ENCODE peak calls at places on chromosomes 4 and X, in nine cellular contexts. One of them, this sample, is unnamed.

GRCh38 chrX:6917666-6918065 is 229.8 kb upstream of the STS start:
- DNase-seq in Kasumi-1: no peak
- DNase-seq in C1 segment of cervical spinal cord: no peak
- DNase-seq in effector memory CD4-positive, alpha-beta T cell: no peak
- DNase-seq in Ammon's horn: no peak
- DNase-seq in GM23248: no peak
- DNase-seq in DMS53: no peak
- DNase-seq in head of caudate nucleus: no peak
- DNase-seq in iris pigment epithelial cell: no peak
- DNase-seq in this sample: no peak

GRCh38 chrX:7720519-7720918 is 122.5 kb upstream of the VCX start:
- DNase-seq in Kasumi-1: no peak
- DNase-seq in iris pigment epithelial cell: no peak
- DNase-seq in effector memory CD4-positive, alpha-beta T cell: no peak
- DNase-seq in GM23248: no peak
- DNase-seq in Ammon's horn: no peak
- DNase-seq in DMS53: no peak
- DNase-seq in head of caudate nucleus: no peak
- DNase-seq in C1 segment of cervical spinal cord: no peak
- DNase-seq in this sample: no peak

GRCh38 chrX:153662266-153662665 is 11.3 kb downstream of the PNCK start:
- DNase-seq in iris pigment epithelial cell: peak
- DNase-seq in Ammon's horn: no peak
- DNase-seq in C1 segment of cervical spinal cord: no peak
- DNase-seq in effector memory CD4-positive, alpha-beta T cell: peak
- DNase-seq in GM23248: peak
- DNase-seq in DMS53: no peak
- DNase-seq in Kasumi-1: no peak
- DNase-seq in head of caudate nucleus: peak
- DNase-seq in this sample: peak

GRCh38 chr4:175369087-175369486 is 443.0 kb downstream of the GPM6A start:
- DNase-seq in iris pigment epithelial cell: peak
- DNase-seq in Kasumi-1: no peak
- DNase-seq in Ammon's horn: no peak
- DNase-seq in effector memory CD4-positive, alpha-beta T cell: no peak
- DNase-seq in GM23248: peak
- DNase-seq in head of caudate nucleus: no peak
- DNase-seq in C1 segment of cervical spinal cord: no peak
- DNase-seq in DMS53: no peak
- DNase-seq in this sample: peak

GRCh38 chr4:184503869-184504300 is 29.5 kb upstream of the IRF2 start:
- DNase-seq in Kasumi-1: peak
- DNase-seq in Ammon's horn: peak
- DNase-seq in head of caudate nucleus: no peak
- DNase-seq in GM23248: peak
- DNase-seq in effector memory CD4-positive, alpha-beta T cell: no peak
- DNase-seq in C1 segment of cervical spinal cord: no peak
- DNase-seq in iris pigment epithelial cell: peak
- DNase-seq in DMS53: peak
- DNase-seq in this sample: no peak

GRCh38 chrX:1502241-1502640 is 34.7 kb downstream of the P2RY8 start:
- DNase-seq in GM23248: no peak
- DNase-seq in C1 segment of cervical spinal cord: no peak
- DNase-seq in Ammon's horn: no peak
- DNase-seq in head of caudate nucleus: no peak
- DNase-seq in iris pigment epithelial cell: no peak
- DNase-seq in DMS53: no peak
- DNase-seq in effector memory CD4-positive, alpha-beta T cell: no peak
- DNase-seq in Kasumi-1: no peak
- DNase-seq in this sample: no peak

GRCh38 chr4:160510925-160511324 is 1408.0 kb downstream of the RAPGEF2 start:
- DNase-seq in C1 segment of cervical spinal cord: no peak
- DNase-seq in head of caudate nucleus: no peak
- DNase-seq in Ammon's horn: no peak
- DNase-seq in iris pigment epithelial cell: peak
- DNase-seq in DMS53: peak
- DNase-seq in GM23248: peak
- DNase-seq in Kasumi-1: no peak
- DNase-seq in effector memory CD4-positive, alpha-beta T cell: no peak
- DNase-seq in this sample: no peak

GRCh38 chrX:15855562-15856256 is 1.1 kb upstream of the AP1S2 start:
- DNase-seq in head of caudate nucleus: no peak
- DNase-seq in iris pigment epithelial cell: no peak
- DNase-seq in DMS53: peak
- DNase-seq in GM23248: no peak
- DNase-seq in effector memory CD4-positive, alpha-beta T cell: no peak
- DNase-seq in Kasumi-1: no peak
- DNase-seq in Ammon's horn: no peak
- DNase-seq in C1 segment of cervical spinal cord: no peak
- DNase-seq in this sample: no peak

GRCh38 chr4:176778063-176778462 is 14.7 kb downstream of the VEGFC start:
- DNase-seq in Ammon's horn: no peak
- DNase-seq in DMS53: no peak
- DNase-seq in GM23248: peak
- DNase-seq in C1 segment of cervical spinal cord: no peak
- DNase-seq in head of caudate nucleus: no peak
- DNase-seq in effector memory CD4-positive, alpha-beta T cell: no peak
- DNase-seq in Kasumi-1: no peak
- DNase-seq in iris pigment epithelial cell: peak
- DNase-seq in this sample: peak

GRCh38 chr4:46927201-46927600 is 18.2 kb upstream of the COX7B2 start:
- DNase-seq in Kasumi-1: no peak
- DNase-seq in head of caudate nucleus: no peak
- DNase-seq in DMS53: no peak
- DNase-seq in iris pigment epithelial cell: no peak
- DNase-seq in C1 segment of cervical spinal cord: no peak
- DNase-seq in GM23248: no peak
- DNase-seq in effector memory CD4-positive, alpha-beta T cell: no peak
- DNase-seq in Ammon's horn: no peak
- DNase-seq in this sample: no peak

GRCh38 chr4:105895324-105895608 is at the start of gene NPNT:
- DNase-seq in DMS53: peak
- DNase-seq in Kasumi-1: peak
- DNase-seq in effector memory CD4-positive, alpha-beta T cell: no peak
- DNase-seq in C1 segment of cervical spinal cord: no peak
- DNase-seq in iris pigment epithelial cell: no peak
- DNase-seq in Ammon's horn: no peak
- DNase-seq in GM23248: no peak
- DNase-seq in head of caudate nucleus: peak
- DNase-seq in this sample: no peak

GRCh38 chr4:84389406-84389805 is 109.7 kb downstream of the NKX6-1 start:
- DNase-seq in Ammon's horn: no peak
- DNase-seq in C1 segment of cervical spinal cord: no peak
- DNase-seq in effector memory CD4-positive, alpha-beta T cell: no peak
- DNase-seq in Kasumi-1: no peak
- DNase-seq in head of caudate nucleus: no peak
- DNase-seq in GM23248: peak
- DNase-seq in DMS53: no peak
- DNase-seq in iris pigment epithelial cell: no peak
- DNase-seq in this sample: peak

GRCh38 chr4:177573487-177573886 is 131.2 kb upstream of the AGA start:
- DNase-seq in iris pigment epithelial cell: peak
- DNase-seq in Ammon's horn: no peak
- DNase-seq in C1 segment of cervical spinal cord: no peak
- DNase-seq in DMS53: no peak
- DNase-seq in GM23248: peak
- DNase-seq in effector memory CD4-positive, alpha-beta T cell: no peak
- DNase-seq in head of caudate nucleus: no peak
- DNase-seq in Kasumi-1: peak
- DNase-seq in this sample: peak

GRCh38 chr4:143083811-143084472 is 100.8 kb upstream of the USP38 start:
- DNase-seq in head of caudate nucleus: no peak
- DNase-seq in GM23248: peak
- DNase-seq in DMS53: no peak
- DNase-seq in iris pigment epithelial cell: no peak
- DNase-seq in C1 segment of cervical spinal cord: no peak
- DNase-seq in effector memory CD4-positive, alpha-beta T cell: no peak
- DNase-seq in Kasumi-1: no peak
- DNase-seq in Ammon's horn: peak
- DNase-seq in this sample: no peak

GRCh38 chrX:26376037-26376708 is 160.2 kb downstream of the MAGEB5 start:
- DNase-seq in GM23248: no peak
- DNase-seq in head of caudate nucleus: no peak
- DNase-seq in Ammon's horn: no peak
- DNase-seq in C1 segment of cervical spinal cord: no peak
- DNase-seq in Kasumi-1: no peak
- DNase-seq in effector memory CD4-positive, alpha-beta T cell: no peak
- DNase-seq in DMS53: peak
- DNase-seq in iris pigment epithelial cell: no peak
- DNase-seq in this sample: no peak

GRCh38 chr4:140330311-140330900 is 43.0 kb upstream of the SCOC start:
- DNase-seq in GM23248: peak
- DNase-seq in C1 segment of cervical spinal cord: no peak
- DNase-seq in head of caudate nucleus: no peak
- DNase-seq in DMS53: peak
- DNase-seq in effector memory CD4-positive, alpha-beta T cell: no peak
- DNase-seq in Ammon's horn: peak
- DNase-seq in iris pigment epithelial cell: peak
- DNase-seq in Kasumi-1: peak
- DNase-seq in this sample: peak

GRCh38 chrX:57607295-57608187 is 15.7 kb downstream of the ZXDB start:
- DNase-seq in head of caudate nucleus: no peak
- DNase-seq in Ammon's horn: no peak
- DNase-seq in iris pigment epithelial cell: no peak
- DNase-seq in effector memory CD4-positive, alpha-beta T cell: no peak
- DNase-seq in C1 segment of cervical spinal cord: no peak
- DNase-seq in DMS53: no peak
- DNase-seq in Kasumi-1: no peak
- DNase-seq in GM23248: no peak
- DNase-seq in this sample: no peak

GRCh38 chr4:150087007-150087406 is 8.8 kb downstream of the DCLK2 start:
- DNase-seq in Kasumi-1: no peak
- DNase-seq in GM23248: no peak
- DNase-seq in Ammon's horn: no peak
- DNase-seq in head of caudate nucleus: no peak
- DNase-seq in effector memory CD4-positive, alpha-beta T cell: no peak
- DNase-seq in C1 segment of cervical spinal cord: no peak
- DNase-seq in iris pigment epithelial cell: no peak
- DNase-seq in DMS53: no peak
- DNase-seq in this sample: no peak

GRCh38 chr4:135476272-135476671 is 1274.7 kb upstream of the PABPC4L start:
- DNase-seq in iris pigment epithelial cell: no peak
- DNase-seq in head of caudate nucleus: no peak
- DNase-seq in GM23248: no peak
- DNase-seq in Ammon's horn: no peak
- DNase-seq in DMS53: no peak
- DNase-seq in C1 segment of cervical spinal cord: no peak
- DNase-seq in Kasumi-1: no peak
- DNase-seq in effector memory CD4-positive, alpha-beta T cell: no peak
- DNase-seq in this sample: no peak

GRCh38 chrX:109709129-109709631 is 23.9 kb downstream of the ACSL4 start:
- DNase-seq in Kasumi-1: peak
- DNase-seq in DMS53: peak
- DNase-seq in C1 segment of cervical spinal cord: no peak
- DNase-seq in iris pigment epithelial cell: peak
- DNase-seq in GM23248: peak
- DNase-seq in head of caudate nucleus: no peak
- DNase-seq in effector memory CD4-positive, alpha-beta T cell: no peak
- DNase-seq in Ammon's horn: no peak
- DNase-seq in this sample: peak

GRCh38 chr4:3238721-3239120 is 10.2 kb upstream of the MSANTD1 start:
- DNase-seq in iris pigment epithelial cell: no peak
- DNase-seq in Ammon's horn: no peak
- DNase-seq in DMS53: no peak
- DNase-seq in GM23248: no peak
- DNase-seq in effector memory CD4-positive, alpha-beta T cell: no peak
- DNase-seq in Kasumi-1: no peak
- DNase-seq in C1 segment of cervical spinal cord: no peak
- DNase-seq in head of caudate nucleus: no peak
- DNase-seq in this sample: no peak

GRCh38 chrX:150456466-150456865 is 93.3 kb downstream of the MAMLD1 start:
- DNase-seq in GM23248: no peak
- DNase-seq in C1 segment of cervical spinal cord: no peak
- DNase-seq in Ammon's horn: no peak
- DNase-seq in head of caudate nucleus: no peak
- DNase-seq in DMS53: peak
- DNase-seq in iris pigment epithelial cell: peak
- DNase-seq in Kasumi-1: no peak
- DNase-seq in effector memory CD4-positive, alpha-beta T cell: no peak
- DNase-seq in this sample: no peak